ENCODE peak calls at places on chromosomes 2 and 18, in five cellular contexts. D is GM06990; V is activated CD4-positive, alpha-beta T cell treated with anti-CD3 and anti-CD28 coated beads, Interleukin-2, amount 50 U/mL, for 1 hour; Q is D721Med; B is NCI-H510A treated with DMSO at 0.1 percent for 48 hours. W is an unnamed sample.
A peak's percentile ranks its signal among the peaks of the same experiment; 100 is the strongest.

GRCh38 chr2:37871453-37872191 is 53.5 kb upstream of the RMDN2 start:
- DNase-seq in V (no peak), Q (no peak), B (no peak), D (no peak), W (peak; percentile 76)

GRCh38 chr18:48492880-48493279 is 46.0 kb upstream of the CTIF start:
- DNase-seq in Q (no peak), B (no peak), V (no peak), D (no peak), W (no peak)

GRCh38 chr2:10303174-10303633 is 500 bp downstream of the HPCAL1 start:
- DNase-seq in B (no peak), D (no peak), V (peak; percentile 22), Q (no peak), W (no peak)

GRCh38 chr2:242075163-242075562 is 205.6 kb downstream of the RTP5 start:
- DNase-seq in D (no peak), B (no peak), Q (no peak), V (no peak), W (peak; percentile 40)

GRCh38 chr2:144460981-144461766 is 58.7 kb downstream of the ZEB2 start:
- DNase-seq in V (no peak), Q (no peak), D (no peak), B (no peak), W (peak; percentile 65)

GRCh38 chr2:172350844-172351480 is 76.4 kb upstream of the ITGA6 start:
- DNase-seq in Q (no peak), B (no peak), V (no peak), D (no peak), W (no peak)

GRCh38 chr2:173441222-173441621 is 86.5 kb downstream of the CDCA7 start:
- DNase-seq in Q (no peak), D (no peak), V (no peak), B (no peak), W (peak; percentile 2)

GRCh38 chr2:19883486-19883885 is 18.3 kb downstream of the TTC32 start:
- DNase-seq in B (no peak), D (no peak), V (no peak), Q (no peak), W (no peak)

GRCh38 chr2:20361903-20362302 is 11.3 kb upstream of the PUM2 start:
- DNase-seq in Q (no peak), D (no peak), V (no peak), B (no peak), W (no peak)

GRCh38 chr2:159292157-159292556 is 5.7 kb upstream of the WDSUB1 start:
- DNase-seq in D (no peak), V (no peak), Q (no peak), B (no peak), W (no peak)

GRCh38 chr18:68418881-68419280 is 296.0 kb downstream of the TMX3 start:
- DNase-seq in B (no peak), V (no peak), D (no peak), Q (no peak), W (peak; percentile 49)

GRCh38 chr2:9076210-9076609 is 72.7 kb upstream of the MBOAT2 start:
- DNase-seq in V (no peak), Q (no peak), B (no peak), D (no peak), W (peak; percentile 24)

GRCh38 chr2:129400825-129401224 is 578.6 kb upstream of the RAB6C start:
- DNase-seq in Q (no peak), D (no peak), V (no peak), B (peak; percentile 30), W (no peak)

GRCh38 chr2:129233751-129234406 is 745.6 kb upstream of the RAB6C start:
- DNase-seq in D (no peak), B (peak; percentile 13), V (no peak), Q (no peak), W (peak; percentile 29)

GRCh38 chr18:23718243-23718720 is 29.0 kb downstream of the LAMA3 start:
- DNase-seq in Q (no peak), V (no peak), D (no peak), B (no peak), W (peak; percentile 35)

W was measured in RPMI7951.